ENCODE peak calls at places on chromosomes 3 and 15, in eight cellular contexts. B is SK-N-SH, F is esophagus muscularis mucosa, Y is osteoblast, K is mucosa of descending colon, U is colonic mucosa, J is astrocyte of the cerebellum, Z is pancreas. E is an unnamed sample.

GRCh38 chr15:63191895-63192603 is 2.6 kb downstream of the RAB8B start:
- DNase-seq in B (no peak), Y (no peak), K (no peak), Z (no peak), J (no peak), U (no peak), F (no peak), E (no peak)

GRCh38 chr15:51575775-51576174 is 46.8 kb downstream of the DMXL2 start:
- DNase-seq in B (no peak), Y (no peak), Z (no peak), K (no peak), F (no peak), U (no peak), J (no peak), E (no peak)

GRCh38 chr15:93087825-93088199 is 1.2 kb downstream of the RGMA start:
- DNase-seq in F (peak; percentile 98), U (peak; percentile 78), B (peak; percentile 81), K (peak; percentile 72), Z (peak; percentile 84), Y (peak; percentile 91), J (peak; percentile 39), E (peak; percentile 80)

GRCh38 chr15:40843885-40844542 is at the start of gene SPINT1:
- DNase-seq in Z (peak; percentile 84), K (peak; percentile 88), F (no peak), J (no peak), Y (peak; percentile 80), B (peak; percentile 69), U (peak; percentile 82), E (peak; percentile 69)

GRCh38 chr3:130906374-130906995 is 12.6 kb downstream of the ATP2C1 start:
- DNase-seq in Y (no peak), Z (no peak), F (no peak), J (no peak), K (no peak), B (no peak), U (no peak), E (no peak)

GRCh38 chr15:39320355-39320754 is 260.5 kb upstream of the THBS1 start:
- DNase-seq in Z (no peak), U (no peak), Y (no peak), K (no peak), J (no peak), F (no peak), B (no peak), E (no peak)

GRCh38 chr3:149816986-149817385 is 4.0 kb downstream of the RNF13 start:
- DNase-seq in Z (no peak), B (no peak), K (no peak), J (no peak), Y (no peak), F (no peak), U (no peak), E (peak; percentile 76)

GRCh38 chr3:45034612-45035252 is 8.6 kb downstream of the CLEC3B start:
- DNase-seq in Z (no peak), K (peak; percentile 60), Y (peak; percentile 41), F (no peak), B (no peak), J (no peak), U (peak; percentile 62), E (no peak)

GRCh38 chr3:33439421-33440327 is 531 bp downstream of the UBP1 start:
- DNase-seq in K (peak; percentile 76), F (no peak), B (peak; percentile 84), J (no peak), Y (peak; percentile 90), Z (peak; percentile 77), U (peak; percentile 55), E (peak; percentile 39)

GRCh38 chr15:45612790-45613415 is 21.9 kb upstream of the SQOR start:
- DNase-seq in U (no peak), Y (peak; percentile 46), J (no peak), F (peak; percentile 14), Z (no peak), K (no peak), B (no peak), E (no peak)

GRCh38 chr15:26873846-26874245 is 7.0 kb downstream of the GABRA5 start:
- DNase-seq in Y (peak; percentile 93), U (no peak), J (peak; percentile 34), Z (no peak), F (peak; percentile 91), K (no peak), B (no peak), E (no peak)

GRCh38 chr3:168220609-168221008 is 124.9 kb upstream of the GOLIM4 start:
- DNase-seq in J (no peak), B (no peak), K (no peak), F (no peak), Y (no peak), U (no peak), Z (no peak), E (peak; percentile 36)

GRCh38 chr3:184255291-184256039 is 5.9 kb downstream of the CAMK2N2 start:
- DNase-seq in B (no peak), J (no peak), Y (peak; percentile 73), Z (no peak), F (no peak), U (no peak), K (no peak), E (peak; percentile 62)

GRCh38 chr3:184250167-184250828 is 826 bp downstream of the EEF1AKMT4 start:
- DNase-seq in B (peak; percentile 85), K (peak; percentile 92), U (peak; percentile 97), Y (peak; percentile 97), J (peak; percentile 72), Z (peak; percentile 92), F (peak; percentile 96), E (peak; percentile 97)

GRCh38 chr3:184248454-184249411 is at the start of gene ALG3:
- DNase-seq in U (peak; percentile 89), Y (peak; percentile 97), Z (peak; percentile 84), F (no peak), K (peak; percentile 91), B (peak; percentile 89), J (peak; percentile 78), E (peak; percentile 84)

GRCh38 chr3:184249412-184250166 is at the start of gene EEF1AKMT4:
- DNase-seq in B (peak; percentile 94), J (peak; percentile 95), K (peak; percentile 97), F (peak; percentile 99), Y (peak; percentile 99), Z (peak; percentile 93), U (peak; percentile 97), E (peak; percentile 98)
- TF ChIP-seq CTCF in B (peak; percentile 56), J (peak; percentile 51), K (peak; percentile 66), F (peak; percentile 64), Y (peak; percentile 42), Z (peak; percentile 46), U (peak; percentile 49), E (peak; percentile 56)

GRCh38 chr15:70584838-70585706 is 178.3 kb downstream of the UACA start:
- DNase-seq in Y (no peak), J (no peak), Z (peak; percentile 67), K (no peak), F (no peak), B (peak; percentile 74), U (no peak), E (no peak)
- TF ChIP-seq CTCF in Y (no peak), J (peak; percentile 57), Z (no peak), K (no peak), F (peak; percentile 23), B (peak; percentile 32), U (peak; percentile 26), E (peak; percentile 9)

DNA sequence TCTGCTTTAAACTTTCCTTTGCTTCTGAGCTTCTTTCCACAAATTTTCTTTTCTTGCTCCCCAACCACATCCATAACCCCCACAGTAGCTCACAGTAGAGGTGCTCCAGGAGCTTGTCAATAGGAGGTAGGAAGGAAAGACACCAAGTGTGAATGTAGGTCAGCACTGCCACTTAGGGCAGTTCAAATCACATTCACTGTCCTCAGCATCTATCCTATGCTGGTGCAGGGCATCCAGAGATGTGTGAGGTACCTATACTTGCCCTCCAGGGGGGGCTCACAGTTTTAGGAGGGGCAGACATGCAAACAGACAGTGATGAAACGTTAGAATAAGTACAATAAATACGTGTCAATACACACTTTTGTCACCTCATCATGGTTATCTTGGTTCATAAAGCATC is 1.5 kb upstream of the SPSB4 start:
- DNase-seq in Z (no peak), F (peak; percentile 83), U (no peak), J (no peak), Y (peak; percentile 84), K (no peak), B (peak; percentile 56), E (no peak)
- TF ChIP-seq CTCF in Z (no peak), F (no peak), U (no peak), J (peak; percentile 24), Y (no peak), K (no peak), B (peak; percentile 19), E (no peak)

GRCh38 chr3:10280177-10280529 is 12.6 kb downstream of the GHRL start:
- DNase-seq in U (no peak), Y (no peak), Z (no peak), F (no peak), J (no peak), K (no peak), B (no peak), E (no peak)
- TF ChIP-seq CTCF in U (no peak), Y (peak; percentile 10), Z (no peak), F (no peak), J (no peak), K (no peak), B (no peak), E (no peak)

DNA sequence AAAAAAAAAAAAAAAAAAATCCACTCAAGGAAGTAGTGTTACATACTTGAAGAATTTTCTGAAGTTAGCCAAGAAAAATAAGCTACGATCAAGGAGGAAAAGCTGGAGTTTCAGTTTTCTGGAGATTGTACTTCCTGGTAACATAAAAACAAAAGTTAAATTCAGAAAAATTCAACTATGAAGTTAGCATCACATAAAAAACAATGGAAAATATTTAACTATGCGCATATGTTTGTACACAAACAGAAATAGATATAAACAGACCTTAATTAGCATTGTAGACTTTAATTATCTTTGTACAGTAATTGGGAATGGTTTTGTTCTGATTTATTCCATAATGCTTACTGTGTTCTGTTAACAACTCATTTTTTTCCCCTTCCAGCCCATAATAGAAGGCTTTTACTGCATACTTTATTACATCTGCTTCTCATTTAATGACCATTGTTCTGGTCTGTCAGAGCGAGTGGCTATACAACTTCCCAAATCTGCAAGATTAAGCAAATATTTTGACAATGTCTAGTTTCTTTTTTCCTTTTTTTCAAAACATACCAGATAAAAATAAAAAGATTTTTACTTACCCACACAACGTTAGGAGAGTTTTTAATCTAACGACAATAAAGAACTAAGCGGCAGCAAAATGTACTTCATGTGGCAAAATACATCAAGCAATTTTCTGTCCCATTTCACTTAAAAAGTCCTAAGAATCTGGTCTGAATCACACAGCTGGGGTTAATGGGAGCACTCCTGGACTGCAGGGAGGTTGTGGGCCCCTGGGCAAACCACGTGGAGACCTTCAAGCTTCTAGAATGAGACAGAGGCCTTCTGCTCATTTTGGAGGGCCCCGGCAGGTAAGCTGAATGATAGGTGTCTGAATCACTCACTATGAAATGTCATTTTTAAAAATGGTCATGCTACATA is 194.1 kb downstream of the RORA start:
- DNase-seq in U (no peak), J (peak; percentile 41), Z (no peak), Y (peak; percentile 56), K (no peak), B (peak; percentile 39), F (no peak), E (no peak)
- TF ChIP-seq CTCF in U (no peak), J (no peak), Z (no peak), Y (no peak), K (no peak), B (no peak), F (no peak), E (no peak)